ENCODE peak calls at places on chromosomes 1 and 21, in eight cellular contexts. R, B, F, L, M, W, T and Z are unnamed samples.

GRCh38 chr21:42591170-42591869 is 62.1 kb upstream of the PDE9A start:
- DNase-seq in T (no peak), B (no peak), F (no peak), R (no peak), M (no peak), W (no peak), L (no peak), Z (no peak)

GRCh38 chr1:8415526-8416278 is 97.8 kb downstream of the SLC45A1 start:
- DNase-seq in L (peak; percentile 72), W (no peak), R (no peak), F (no peak), T (peak; percentile 65), M (no peak), B (no peak), Z (no peak)

GRCh38 chr1:246428542-246429308 is 78.4 kb downstream of the SMYD3 start:
- DNase-seq in L (peak; percentile 92), F (no peak), B (no peak), W (no peak), T (peak; percentile 77), M (peak; percentile 81), R (no peak), Z (no peak)

GRCh38 chr1:27296773-27297214 is 25.2 kb upstream of the TMEM222 start:
- DNase-seq in M (no peak), B (peak; percentile 43), W (peak; percentile 86), T (peak; percentile 60), L (peak; percentile 56), F (peak; percentile 76), R (peak; percentile 61), Z (no peak)

GRCh38 chr1:107570768-107571167 is 394.2 kb downstream of the VAV3 start:
- DNase-seq in B (no peak), M (no peak), T (peak; percentile 3), L (no peak), R (no peak), F (no peak), W (no peak), Z (no peak)

GRCh38 chr1:40450491-40451237 is 388 bp downstream of the ZFP69B start:
- DNase-seq in R (peak; percentile 8), L (peak; percentile 50), W (no peak), M (peak; percentile 19), T (peak; percentile 48), B (no peak), F (no peak), Z (no peak)

GRCh38 chr1:8510041-8510823 is 192.3 kb downstream of the SLC45A1 start:
- DNase-seq in W (no peak), T (peak; percentile 92), L (peak; percentile 82), F (no peak), M (peak; percentile 94), R (peak; percentile 26), B (no peak), Z (no peak)

GRCh38 chr1:109040627-109041613 is 982 bp downstream of the WDR47 start:
- DNase-seq in B (no peak), L (peak; percentile 41), M (no peak), R (no peak), T (peak; percentile 35), F (no peak), W (no peak), Z (no peak)

GRCh38 chr1:111223126-111223443 is 4.4 kb upstream of the CHI3L2 start:
- DNase-seq in L (no peak), F (no peak), R (no peak), B (no peak), M (no peak), W (no peak), T (no peak), Z (no peak)

GRCh38 chr1:52632732-52633290 is at the start of gene SHISAL2A:
- DNase-seq in L (peak; percentile 6), R (peak; percentile 20), T (no peak), M (no peak), F (no peak), B (no peak), W (peak; percentile 76), Z (peak; percentile 57)

GRCh38 chr1:103084176-103084575 is 24.1 kb downstream of the COL11A1 start:
- DNase-seq in B (no peak), L (peak; percentile 3), W (no peak), R (no peak), T (no peak), F (no peak), M (no peak), Z (no peak)

GRCh38 chr21:44874497-44875331 is 1.2 kb upstream of the PTTG1IP start:
- DNase-seq in B (no peak), R (peak; percentile 75), T (peak; percentile 67), L (no peak), M (no peak), F (peak; percentile 88), W (peak; percentile 86), Z (no peak)

GRCh38 chr1:234730542-234731370 is 120.8 kb upstream of the IRF2BP2 start:
- DNase-seq in B (no peak), W (no peak), R (no peak), F (no peak), L (no peak), T (no peak), M (no peak), Z (no peak)

GRCh38 chr1:14925336-14926136 is 228.0 kb upstream of the TMEM51 start:
- DNase-seq in R (no peak), W (no peak), M (no peak), F (no peak), B (no peak), T (no peak), L (no peak), Z (no peak)

GRCh38 chr1:226687476-226687875 is 51.6 kb downstream of the ITPKB start:
- DNase-seq in F (no peak), B (no peak), T (no peak), L (no peak), R (no peak), M (no peak), W (no peak), Z (no peak)

DNA sequence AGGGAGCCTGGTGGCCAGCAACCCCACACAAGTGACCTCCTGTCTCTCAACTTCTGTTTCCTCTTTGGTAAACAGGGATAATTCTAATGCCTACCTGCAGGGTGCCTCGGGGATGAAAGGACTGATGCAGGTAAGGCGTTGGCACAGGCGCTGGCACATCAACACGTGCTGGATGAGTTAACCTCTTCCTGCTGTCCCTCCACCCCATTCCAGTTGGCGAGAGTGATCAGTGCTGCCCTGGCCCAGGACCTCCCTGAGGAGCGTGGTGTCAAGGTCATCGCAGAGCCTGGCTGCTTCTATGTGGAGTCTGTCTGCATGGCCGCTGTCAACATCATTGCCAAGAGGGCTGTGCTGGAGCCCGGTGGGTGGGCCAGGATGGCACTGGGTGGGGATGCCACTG is 69.1 kb upstream of the TINAGL1 start:
- DNase-seq in R (no peak), B (no peak), W (no peak), T (no peak), L (no peak), F (no peak), M (no peak), Z (no peak)
- H3K4me3 ChIP-seq in R (no peak overlapping the region), B (no peak overlapping the region), W (no peak overlapping the region), T (no peak overlapping the region), L (no peak overlapping the region), F (no peak overlapping the region), M (no peak overlapping the region), Z (no peak overlapping the region)

DNA sequence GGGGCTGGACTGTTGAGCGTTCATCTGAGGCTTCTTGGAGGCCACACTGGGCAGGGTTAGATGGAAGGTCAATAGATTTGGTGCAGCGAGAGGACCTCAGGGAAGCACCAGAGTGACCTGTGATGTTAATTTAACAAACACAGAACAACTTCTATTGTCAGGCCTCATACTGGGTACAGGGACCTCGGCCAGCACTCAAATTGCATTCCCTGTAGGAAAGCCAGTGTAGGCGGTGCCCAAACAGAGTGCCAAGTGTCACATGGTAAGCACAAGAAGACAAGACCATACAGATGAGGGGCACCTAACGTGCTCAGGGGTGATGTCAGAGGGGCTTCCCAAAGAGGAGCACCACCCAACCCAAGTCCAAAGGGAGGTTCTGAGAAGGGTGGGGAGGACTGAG is 1.3 kb downstream of the TMEM269 start:
- DNase-seq in B (no peak), L (no peak), T (no peak), R (no peak), M (no peak), F (no peak), W (no peak), Z (no peak)
- H3K4me3 ChIP-seq in B (no peak overlapping the region), L (no peak overlapping the region), T (no peak overlapping the region), R (no peak overlapping the region), M (no peak overlapping the region), F (no peak overlapping the region), W (no peak overlapping the region), Z (no peak overlapping the region)

GRCh38 chr1:155094622-155094948 is 15.9 kb downstream of the EFNA3 start:
- DNase-seq in R (no peak), F (no peak), B (no peak), T (no peak), M (no peak), W (no peak), L (no peak), Z (no peak)
- H3K4me3 ChIP-seq in R (no peak overlapping the region), F (no peak overlapping the region), B (no peak overlapping the region), T (no peak overlapping the region), M (no peak overlapping the region), W (no peak overlapping the region), L (no peak overlapping the region), Z (no peak overlapping the region)

DNA sequence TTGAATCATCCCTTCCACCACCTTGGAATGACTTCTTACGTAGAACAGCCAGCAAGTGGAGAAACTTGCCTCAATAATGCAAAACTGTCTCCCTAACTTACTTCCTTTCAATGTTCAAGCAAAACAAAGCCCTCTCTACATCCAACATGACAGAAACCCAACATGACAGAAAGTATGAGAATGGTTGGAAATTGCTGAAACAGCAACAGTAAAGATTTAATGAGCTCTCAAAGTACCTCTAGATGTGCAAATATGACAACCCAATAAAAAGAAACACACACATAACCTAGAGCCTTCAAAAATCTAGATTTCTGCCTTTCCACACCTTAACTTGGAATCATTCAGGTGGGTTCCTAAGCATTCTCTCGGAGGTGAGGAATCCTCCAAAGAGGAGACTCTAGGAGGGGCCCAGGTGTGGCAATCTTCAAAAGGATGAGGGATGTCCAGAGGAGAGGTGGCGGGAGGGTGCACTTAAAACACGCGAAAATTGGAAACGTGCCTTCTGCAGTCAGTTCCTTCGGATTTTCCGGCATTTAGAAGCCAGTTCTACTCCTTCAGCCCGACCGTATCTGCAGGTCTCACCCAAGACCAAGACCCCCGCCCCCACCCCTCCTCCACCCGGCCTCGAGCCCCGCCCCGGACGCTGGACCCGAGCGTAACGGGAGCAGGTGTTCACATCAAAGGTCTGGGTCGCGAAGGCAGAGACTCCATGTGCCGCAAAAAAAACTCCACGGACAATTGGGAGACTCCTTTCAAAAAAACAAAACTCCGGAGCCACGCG is 996 bp upstream of the MGST3 start:
- DNase-seq in T (no peak), B (no peak), L (no peak), F (no peak), W (no peak), R (no peak), M (no peak), Z (no peak)
- H3K4me3 ChIP-seq in T (peak overlapping the region; percentile 97), B (peak overlapping the region; percentile 85), L (peak overlapping the region; percentile 98), F (peak overlapping the region; percentile 67), W (peak overlapping the region; percentile 97), R (peak overlapping the region; percentile 93), M (peak overlapping the region; percentile 82), Z (peak overlapping the region; percentile 42)